ENCODE peak calls at places on chromosome 2, in nine cellular contexts. L is activated T-cell treated with anti-CD3 and anti-CD28 coated beads for 48 hours, K is T-helper 1 cell, J is NCI-H748 treated with DMSO at 0.1 percent for 48 hours, Y is stomach, C is NCI-H1694 treated with DMSO at 0.1 percent for 48 hours, D is iPS-NIHi11, W is lower lobe of right lung, M is A549. R is an unnamed sample.

GRCh38 chr2:38702413-38702812 is 36.5 kb downstream of the GALM start:
- DNase-seq in D (no peak), J (no peak), K (no peak), C (no peak), M (peak), L (no peak), W (no peak), Y (no peak), R (no peak)

GRCh38 chr2:85066874-85067351 is 66.3 kb upstream of the TCF7L1 start:
- DNase-seq in W (peak), C (peak), L (peak), J (peak), M (peak), K (no peak), Y (peak), D (peak), R (peak)

GRCh38 chr2:64422466-64422865 is 31.5 kb upstream of the LGALSL start:
- DNase-seq in Y (no peak), L (no peak), D (no peak), J (no peak), K (no peak), M (no peak), W (no peak), C (no peak), R (no peak)

GRCh38 chr2:147490612-147491261 is 354.1 kb upstream of the ACVR2A start:
- DNase-seq in Y (no peak), J (no peak), W (no peak), D (no peak), M (no peak), K (no peak), C (no peak), L (no peak), R (no peak)

GRCh38 chr2:10075101-10075500 is 5.1 kb downstream of the CYS1 start:
- DNase-seq in L (no peak), K (no peak), M (no peak), C (no peak), D (no peak), Y (no peak), J (no peak), W (no peak), R (no peak)

GRCh38 chr2:217162533-217162932 is 302.7 kb upstream of the TNP1 start:
- DNase-seq in J (peak), L (peak), M (no peak), D (no peak), W (no peak), Y (no peak), K (no peak), C (no peak), R (no peak)

GRCh38 chr2:52881606-52882005 is 886.0 kb upstream of the CHAC2 start:
- DNase-seq in K (no peak), M (peak), L (no peak), D (no peak), Y (no peak), J (no peak), W (no peak), C (no peak), R (no peak)

GRCh38 chr2:24411488-24412146 is 51.3 kb upstream of the ITSN2 start:
- DNase-seq in W (no peak), C (no peak), M (no peak), D (no peak), L (no peak), J (no peak), K (no peak), Y (no peak), R (peak)

GRCh38 chr2:733495-733894 is 56.3 kb upstream of the TMEM18 start:
- DNase-seq in D (no peak), J (no peak), W (no peak), K (no peak), Y (no peak), M (no peak), C (no peak), L (no peak), R (no peak)

GRCh38 chr2:52395912-52396311 is 1364.0 kb upstream of the NRXN1 start:
- DNase-seq in W (no peak), D (no peak), C (no peak), M (no peak), Y (no peak), L (no peak), K (no peak), J (no peak), R (no peak)

GRCh38 chr2:163656622-163657021 is 79.2 kb downstream of the FIGN start:
- DNase-seq in D (no peak), J (no peak), C (no peak), Y (no peak), K (no peak), W (no peak), M (no peak), L (no peak), R (no peak)

GRCh38 chr2:47867205-47867604 is 39.1 kb downstream of the FBXO11 start:
- DNase-seq in W (no peak), L (no peak), J (no peak), M (peak), Y (no peak), K (no peak), C (no peak), D (peak), R (no peak)